ENCODE peak calls at places on chromosomes 16 and 17, in nine cellular contexts. V, L, F, A, N, K, D, X and B are unnamed samples.
A peak's percentile ranks its signal among the peaks of the same experiment; 100 is the strongest.

GRCh38 chr16:72216767-72217166 is 44.8 kb upstream of the PMFBP1 start:
- DNase-seq in F (no peak), D (no peak), L (no peak), V (no peak), A (no peak), K (no peak), X (no peak), N (no peak), B (no peak)

GRCh38 chr17:1149869-1150268 is 29.9 kb downstream of the ABR start:
- DNase-seq in A (no peak), L (no peak), K (peak; percentile 17), N (no peak), X (no peak), D (no peak), F (no peak), V (no peak), B (no peak)

GRCh38 chr17:4643676-4644075 is 2.2 kb upstream of the ALOX15 start:
- DNase-seq in L (no peak), X (no peak), A (no peak), V (no peak), N (no peak), F (no peak), D (no peak), K (no peak), B (no peak)

GRCh38 chr17:43356999-43357398 is 41.8 kb upstream of the ARL4D start:
- DNase-seq in V (no peak), A (no peak), D (peak; percentile 76), F (no peak), L (no peak), K (peak; percentile 99), X (peak; percentile 87), N (no peak), B (no peak)

GRCh38 chr16:26118575-26118974 is 426.8 kb downstream of the HS3ST4 start:
- DNase-seq in X (no peak), K (no peak), F (no peak), D (no peak), V (no peak), N (no peak), A (peak; percentile 38), L (peak; percentile 49), B (peak; percentile 65)

GRCh38 chr17:2844386-2844785 is 48.1 kb downstream of the RAP1GAP2 start:
- DNase-seq in V (no peak), L (peak; percentile 53), D (no peak), X (peak; percentile 21), F (no peak), N (no peak), K (peak; percentile 49), A (peak; percentile 61), B (peak; percentile 94)

GRCh38 chr17:56785396-56785795 is 48.3 kb downstream of the C17orf67 start:
- DNase-seq in A (no peak), X (no peak), L (no peak), F (no peak), N (no peak), K (peak; percentile 67), D (no peak), V (no peak), B (peak; percentile 26)

GRCh38 chr17:77164483-77165030 is 23.8 kb downstream of the SEC14L1 start:
- DNase-seq in A (no peak), K (no peak), X (no peak), L (peak; percentile 65), D (no peak), F (no peak), N (no peak), V (no peak), B (no peak)

GRCh38 chr16:86128246-86128645 is 229.3 kb downstream of the IRF8 start:
- DNase-seq in N (no peak), V (no peak), A (no peak), F (no peak), K (no peak), D (no peak), L (no peak), X (no peak), B (no peak)

GRCh38 chr16:86129541-86129940 is 230.6 kb downstream of the IRF8 start:
- DNase-seq in K (no peak), V (no peak), A (no peak), F (no peak), L (no peak), N (no peak), X (no peak), D (peak; percentile 38), B (no peak)

GRCh38 chr16:86122681-86123342 is 223.8 kb downstream of the IRF8 start:
- DNase-seq in N (no peak), D (no peak), X (no peak), K (no peak), V (no peak), L (no peak), F (peak; percentile 54), A (peak; percentile 65), B (peak; percentile 59)

GRCh38 chr16:86121611-86122010 is 222.6 kb downstream of the IRF8 start:
- DNase-seq in K (no peak), A (no peak), N (no peak), L (no peak), D (no peak), F (no peak), X (no peak), V (no peak), B (no peak)

GRCh38 chr16:86126891-86127290 is 227.9 kb downstream of the IRF8 start:
- DNase-seq in A (no peak), N (no peak), L (no peak), V (no peak), K (no peak), F (no peak), X (no peak), D (no peak), B (no peak)
- H3K27ac ChIP-seq in A (no peak overlapping the region), N (no peak overlapping the region), L (no peak overlapping the region), V (no peak overlapping the region), K (no peak overlapping the region), F (no peak overlapping the region), X (no peak overlapping the region), D (no peak overlapping the region), B (no peak overlapping the region)

GRCh38 chr17:58303981-58304734 is 23.4 kb upstream of the MPO start:
- DNase-seq in D (no peak), A (peak; percentile 90), L (peak; percentile 67), F (peak; percentile 84), N (peak; percentile 90), X (peak; percentile 63), V (peak; percentile 77), K (no peak), B (peak; percentile 93)
- TF ChIP-seq CTCF in D (peak; percentile 74), A (peak; percentile 93), L (peak; percentile 73), F (peak; percentile 97), N (peak; percentile 72), X (peak; percentile 89), V (peak; percentile 74), K (peak; percentile 79), B (peak; percentile 93)

GRCh38 chr17:78819402-78819801 is 21.2 kb downstream of the USP36 start:
- DNase-seq in A (no peak), X (no peak), N (peak; percentile 61), V (no peak), L (no peak), D (no peak), F (no peak), K (no peak), B (no peak)
- H3K27ac ChIP-seq in A (no peak overlapping the region), X (no peak overlapping the region), N (peak overlapping the region; percentile 64), V (peak overlapping the region; percentile 30), L (no peak overlapping the region), D (no peak overlapping the region), F (no peak overlapping the region), K (no peak overlapping the region), B (no peak overlapping the region)

GRCh38 chr16:83890359-83890758 is 8.6 kb upstream of the MLYCD start:
- DNase-seq in K (no peak), D (no peak), L (no peak), V (no peak), A (no peak), F (no peak), N (no peak), X (no peak), B (no peak)

GRCh38 chr16:83888672-83889044 is 10.3 kb upstream of the MLYCD start:
- DNase-seq in V (no peak), L (no peak), A (no peak), K (no peak), F (no peak), X (peak; percentile 57), D (no peak), N (no peak), B (peak; percentile 82)

GRCh38 chr16:83887564-83887963 is 11.4 kb upstream of the MLYCD start:
- DNase-seq in F (no peak), L (peak; percentile 44), X (no peak), V (no peak), A (no peak), D (no peak), N (no peak), K (no peak), B (no peak)

GRCh38 chr16:83886199-83886971 is 12.5 kb upstream of the MLYCD start:
- DNase-seq in D (no peak), V (no peak), X (no peak), N (no peak), L (no peak), F (no peak), K (no peak), A (no peak), B (no peak)

DNA sequence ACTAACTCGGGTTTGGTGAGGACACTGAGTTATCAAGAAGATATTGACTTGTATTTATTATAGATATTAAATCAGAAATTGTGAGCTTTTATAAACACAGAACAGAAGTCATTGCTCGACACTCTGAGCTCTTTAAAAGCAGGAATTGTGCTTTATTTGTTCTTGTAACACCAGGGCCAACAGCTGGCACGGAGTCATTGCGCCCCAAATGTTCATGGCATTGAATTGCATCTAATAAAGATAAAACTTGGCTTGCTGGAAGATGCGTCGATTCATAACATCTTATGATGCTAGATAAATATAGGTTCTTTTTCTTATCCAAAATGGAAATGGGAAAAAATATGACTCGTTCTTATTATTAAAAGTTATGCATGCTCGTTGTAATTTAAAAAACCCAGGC is 11.8 kb upstream of the MLYCD start:
- DNase-seq in K (no peak), D (no peak), N (no peak), F (no peak), A (no peak), X (peak; percentile 32), L (peak; percentile 27), V (no peak), B (no peak)
- TF ChIP-seq CTCF in K (peak; percentile 40), D (no peak), N (no peak), F (peak; percentile 18), A (peak; percentile 57), X (peak; percentile 41), L (peak; percentile 44), V (peak; percentile 14), B (peak; percentile 54)

GRCh38 chr16:55324491-55325447 is 766 bp downstream of the IRX6 start:
- DNase-seq in D (no peak), N (no peak), L (peak; percentile 56), A (peak; percentile 49), F (peak; percentile 73), V (peak; percentile 74), K (no peak), X (no peak), B (peak; percentile 77)
- H3K27ac ChIP-seq in D (no peak overlapping the region), N (no peak overlapping the region), L (no peak overlapping the region), A (no peak overlapping the region), F (no peak overlapping the region), V (peak overlapping the region; percentile 63), K (no peak overlapping the region), X (no peak overlapping the region), B (no peak overlapping the region)